ENCODE peak calls at places on chromosome 13, in ten cellular contexts. I, Y, U, K, R, J, N, B, Q and P are unnamed samples.

GRCh38 chr13:33258437-33259193 is 26.9 kb downstream of the STARD13 start:
- DNase-seq in I (no peak), Y (no peak), U (peak), K (no peak), R (no peak), J (no peak), N (no peak), B (no peak), Q (no peak), P (no peak)

GRCh38 chr13:112104873-112105234 is 37.9 kb downstream of the SOX1 start:
- DNase-seq in I (no peak), Y (no peak), U (no peak), K (no peak), R (no peak), J (no peak), N (no peak), B (no peak), Q (no peak), P (no peak)

GRCh38 chr13:82713681-82714405 is 1168.4 kb downstream of the SLITRK1 start:
- DNase-seq in I (no peak), Y (peak), U (no peak), K (no peak), R (no peak), J (no peak), N (peak), B (no peak), Q (no peak), P (no peak)

GRCh38 chr13:38752726-38753125 is 65.8 kb downstream of the FREM2 start:
- DNase-seq in I (no peak), Y (no peak), U (no peak), K (no peak), R (no peak), J (no peak), N (no peak), B (no peak), Q (no peak), P (no peak)

GRCh38 chr13:37747071-37747612 is 122.4 kb downstream of the TRPC4 start:
- DNase-seq in I (no peak), Y (peak), U (no peak), K (no peak), R (peak), J (no peak), N (peak), B (no peak), Q (no peak), P (peak)

GRCh38 chr13:23695711-23696512 is 125.7 kb downstream of the TNFRSF19 start:
- DNase-seq in I (no peak), Y (no peak), U (no peak), K (no peak), R (peak), J (peak), N (no peak), B (peak), Q (no peak), P (no peak)

GRCh38 chr13:23696610-23697009 is 126.4 kb downstream of the TNFRSF19 start:
- DNase-seq in I (no peak), Y (peak), U (no peak), K (no peak), R (no peak), J (peak), N (no peak), B (no peak), Q (no peak), P (no peak)

GRCh38 chr13:111302045-111302722 is 18.3 kb upstream of the TEX29 start:
- DNase-seq in I (no peak), Y (no peak), U (no peak), K (no peak), R (no peak), J (no peak), N (no peak), B (no peak), Q (no peak), P (peak)

GRCh38 chr13:31518666-31519065 is 220.7 kb upstream of the RXFP2 start:
- DNase-seq in I (no peak), Y (no peak), U (no peak), K (no peak), R (no peak), J (no peak), N (no peak), B (no peak), Q (no peak), P (no peak)

GRCh38 chr13:106129273-106129672 is 406.2 kb downstream of the EFNB2 start:
- DNase-seq in I (no peak), Y (no peak), U (no peak), K (no peak), R (no peak), J (no peak), N (no peak), B (no peak), Q (no peak), P (peak)

GRCh38 chr13:111589321-111589720 is 268.9 kb downstream of the TEX29 start:
- DNase-seq in I (no peak), Y (no peak), U (no peak), K (no peak), R (no peak), J (no peak), N (no peak), B (no peak), Q (no peak), P (no peak)

GRCh38 chr13:25733696-25734435 is 317.9 kb downstream of the SHISA2 start:
- DNase-seq in I (no peak), Y (no peak), U (no peak), K (no peak), R (no peak), J (no peak), N (no peak), B (no peak), Q (no peak), P (no peak)

GRCh38 chr13:100485265-100485664 is 103.3 kb downstream of the GGACT start:
- DNase-seq in I (no peak), Y (no peak), U (no peak), K (no peak), R (no peak), J (no peak), N (no peak), B (no peak), Q (no peak), P (no peak)

GRCh38 chr13:112722433-112723250 is 32.8 kb downstream of the ATP11A start:
- DNase-seq in I (peak), Y (peak), U (no peak), K (no peak), R (peak), J (peak), N (no peak), B (no peak), Q (no peak), P (no peak)

GRCh38 chr13:24272452-24273161 is 36.8 kb upstream of the C1QTNF9 start:
- DNase-seq in I (no peak), Y (no peak), U (no peak), K (no peak), R (no peak), J (no peak), N (no peak), B (no peak), Q (no peak), P (no peak)

GRCh38 chr13:33351324-33351723 is 65.8 kb upstream of the STARD13 start:
- DNase-seq in I (no peak), Y (peak), U (no peak), K (no peak), R (no peak), J (no peak), N (no peak), B (no peak), Q (peak), P (no peak)

GRCh38 chr13:93758575-93758974 is 532.0 kb downstream of the GPC6 start:
- DNase-seq in I (no peak), Y (peak), U (no peak), K (no peak), R (peak), J (no peak), N (no peak), B (no peak), Q (no peak), P (no peak)

GRCh38 chr13:109297628-109298027 is 488.8 kb downstream of the IRS2 start:
- DNase-seq in I (no peak), Y (peak), U (no peak), K (no peak), R (no peak), J (no peak), N (peak), B (no peak), Q (no peak), P (no peak)

GRCh38 chr13:20519887-20520286 is 5.8 kb downstream of the CRYL1 start:
- DNase-seq in I (no peak), Y (no peak), U (no peak), K (no peak), R (no peak), J (no peak), N (no peak), B (no peak), Q (no peak), P (no peak)

GRCh38 chr13:30616927-30617314 is 799 bp upstream of the USPL1 start:
- DNase-seq in I (peak), Y (peak), U (peak), K (no peak), R (peak), J (peak), N (peak), B (peak), Q (peak), P (peak)

GRCh38 chr13:36108342-36108741 is 22.8 kb downstream of the DCLK1 start:
- DNase-seq in I (no peak), Y (no peak), U (no peak), K (no peak), R (no peak), J (no peak), N (no peak), B (no peak), Q (no peak), P (no peak)

GRCh38 chr13:60654405-60654804 is 257.4 kb downstream of the TDRD3 start:
- DNase-seq in I (peak), Y (peak), U (peak), K (peak), R (peak), J (peak), N (no peak), B (no peak), Q (peak), P (peak)

GRCh38 chr13:30718661-30719520 is 16.5 kb upstream of the ALOX5AP start:
- DNase-seq in I (no peak), Y (peak), U (no peak), K (no peak), R (no peak), J (no peak), N (no peak), B (no peak), Q (no peak), P (no peak)

GRCh38 chr13:41590643-41591042 is 133.3 kb downstream of the RGCC start:
- DNase-seq in I (no peak), Y (no peak), U (no peak), K (no peak), R (no peak), J (no peak), N (no peak), B (no peak), Q (no peak), P (no peak)

GRCh38 chr13:75357576-75358295 is 124.2 kb downstream of the TBC1D4 start:
- DNase-seq in I (no peak), Y (peak), U (no peak), K (no peak), R (peak), J (peak), N (no peak), B (peak), Q (peak), P (no peak)